ENCODE peak calls at places on chromosomes 6 and 20, in four cellular contexts. One of them, this sample, is unnamed.
A peak's percentile ranks its signal among the peaks of the same experiment; 100 is the strongest.

GRCh38 chr6:41896280-41896679 is 1.1 kb upstream of the USP49 start:
- DNase-seq in ovary: no peak
- DNase-seq in HCT116: no peak
- DNase-seq in stomach: no peak
- DNase-seq in this sample: no peak

GRCh38 chr20:23112595-23112994 is 26.5 kb upstream of the CD93 start:
- DNase-seq in ovary: no peak
- DNase-seq in HCT116: no peak
- DNase-seq in stomach: no peak
- DNase-seq in this sample: no peak

GRCh38 chr20:19745106-19745505 is 13.0 kb upstream of the RIN2 start:
- DNase-seq in ovary: no peak
- DNase-seq in HCT116: no peak
- DNase-seq in stomach: no peak
- DNase-seq in this sample: no peak

GRCh38 chr6:32439708-32440214 is at the start of gene HLA-DRA:
- DNase-seq in ovary: no peak
- DNase-seq in HCT116: peak; percentile 72
- DNase-seq in stomach: no peak
- DNase-seq in this sample: peak; percentile 50

GRCh38 chr20:14711681-14712080 is 374.3 kb upstream of the FLRT3 start:
- DNase-seq in ovary: no peak
- DNase-seq in HCT116: no peak
- DNase-seq in stomach: no peak
- DNase-seq in this sample: no peak

GRCh38 chr6:96499781-96500180 is 21.8 kb upstream of the UFL1 start:
- DNase-seq in ovary: no peak
- DNase-seq in HCT116: no peak
- DNase-seq in stomach: no peak
- DNase-seq in this sample: no peak

GRCh38 chr6:36491378-36491965 is 48.7 kb downstream of the KCTD20 start:
- DNase-seq in ovary: no peak
- DNase-seq in HCT116: no peak
- DNase-seq in stomach: no peak
- DNase-seq in this sample: no peak

GRCh38 chr6:89311853-89312531 is 3.1 kb downstream of the GABRR2 start:
- DNase-seq in ovary: peak; percentile 60
- DNase-seq in HCT116: no peak
- DNase-seq in stomach: peak; percentile 75
- DNase-seq in this sample: peak; percentile 48

GRCh38 chr20:56245761-56246160 is 2.8 kb upstream of the MC3R start:
- DNase-seq in ovary: no peak
- DNase-seq in HCT116: no peak
- DNase-seq in stomach: no peak
- DNase-seq in this sample: no peak

GRCh38 chr6:2209226-2209809 is 36.1 kb downstream of the GMDS start:
- DNase-seq in ovary: no peak
- DNase-seq in HCT116: peak; percentile 45
- DNase-seq in stomach: peak; percentile 70
- DNase-seq in this sample: no peak

GRCh38 chr20:16434087-16434664 is 139.1 kb downstream of the KIF16B start:
- DNase-seq in ovary: peak; percentile 43
- DNase-seq in HCT116: peak; percentile 45
- DNase-seq in stomach: peak; percentile 38
- DNase-seq in this sample: peak; percentile 32

GRCh38 chr6:2480267-2480966 is 235.0 kb upstream of the GMDS start:
- DNase-seq in ovary: no peak
- DNase-seq in HCT116: no peak
- DNase-seq in stomach: no peak
- DNase-seq in this sample: peak; percentile 18

GRCh38 chr6:8574311-8574710 is 139.0 kb upstream of the SLC35B3 start:
- DNase-seq in ovary: no peak
- DNase-seq in HCT116: no peak
- DNase-seq in stomach: no peak
- DNase-seq in this sample: no peak

GRCh38 chr6:159943101-159943632 is 25.7 kb upstream of the IGF2R start:
- DNase-seq in ovary: no peak
- DNase-seq in HCT116: no peak
- DNase-seq in stomach: no peak
- DNase-seq in this sample: peak; percentile 50

GRCh38 chr6:71082033-71082620 is 125.3 kb upstream of the B3GAT2 start:
- DNase-seq in ovary: no peak
- DNase-seq in HCT116: no peak
- DNase-seq in stomach: no peak
- DNase-seq in this sample: no peak

GRCh38 chr6:109791301-109791700 is 100.2 kb downstream of the FIG4 start:
- DNase-seq in ovary: no peak
- DNase-seq in HCT116: no peak
- DNase-seq in stomach: no peak
- DNase-seq in this sample: no peak

GRCh38 chr6:134065706-134066105 is 13.3 kb upstream of the SLC2A12 start:
- DNase-seq in ovary: no peak
- DNase-seq in HCT116: peak; percentile 32
- DNase-seq in stomach: no peak
- DNase-seq in this sample: no peak

GRCh38 chr20:21556398-21556797 is 42.5 kb upstream of the NKX2-2 start:
- DNase-seq in ovary: no peak
- DNase-seq in HCT116: no peak
- DNase-seq in stomach: no peak
- DNase-seq in this sample: no peak

GRCh38 chr20:21557246-21557982 is 43.5 kb upstream of the NKX2-2 start:
- DNase-seq in ovary: no peak
- DNase-seq in HCT116: no peak
- DNase-seq in stomach: no peak
- DNase-seq in this sample: no peak

GRCh38 chr20:21555470-21556120 is 41.7 kb upstream of the NKX2-2 start:
- DNase-seq in ovary: no peak
- DNase-seq in HCT116: no peak
- DNase-seq in stomach: no peak
- DNase-seq in this sample: no peak

GRCh38 chr20:21554985-21555384 is 41.1 kb upstream of the NKX2-2 start:
- DNase-seq in ovary: no peak
- DNase-seq in HCT116: no peak
- DNase-seq in stomach: no peak
- DNase-seq in this sample: no peak

GRCh38 chr20:21554376-21554890 is 40.6 kb upstream of the NKX2-2 start:
- DNase-seq in ovary: no peak
- DNase-seq in HCT116: no peak
- DNase-seq in stomach: no peak
- DNase-seq in this sample: no peak
- H3K27me3 ChIP-seq in ovary: no peaks in the 10 kb centered on the region
- H3K27me3 ChIP-seq in HCT116: peaks cover 48% of the 10 kb centered on the region
- H3K27me3 ChIP-seq in stomach: peaks cover 33% of the 10 kb centered on the region
- H3K27me3 ChIP-seq in this sample: peaks cover 3% of the 10 kb centered on the region

GRCh38 chr20:63363981-63364536 is 2.9 kb upstream of the CHRNA4 start:
- DNase-seq in ovary: no peak
- DNase-seq in HCT116: no peak
- DNase-seq in stomach: no peak
- DNase-seq in this sample: no peak

GRCh38 chr20:63364801-63365585 is 3.8 kb upstream of the CHRNA4 start:
- DNase-seq in ovary: no peak
- DNase-seq in HCT116: no peak
- DNase-seq in stomach: no peak
- DNase-seq in this sample: no peak

GRCh38 chr20:63361507-63362425 is 617 bp upstream of the CHRNA4 start:
- DNase-seq in ovary: no peak
- DNase-seq in HCT116: no peak
- DNase-seq in stomach: no peak
- DNase-seq in this sample: no peak

GRCh38 chr20:63362426-63363009 is 1.4 kb upstream of the CHRNA4 start:
- DNase-seq in ovary: no peak
- DNase-seq in HCT116: no peak
- DNase-seq in stomach: no peak
- DNase-seq in this sample: no peak

GRCh38 chr20:63363013-63363957 is 2.1 kb upstream of the CHRNA4 start:
- DNase-seq in ovary: no peak
- DNase-seq in HCT116: no peak
- DNase-seq in stomach: no peak
- DNase-seq in this sample: no peak
- H3K4me1 ChIP-seq in ovary: no peaks in the 10 kb centered on the region
- H3K4me1 ChIP-seq in HCT116: no peaks in the 10 kb centered on the region
- H3K4me1 ChIP-seq in stomach: peaks cover 9% of the 10 kb centered on the region
- H3K4me1 ChIP-seq in this sample: no peaks in the 10 kb centered on the region

DNA sequence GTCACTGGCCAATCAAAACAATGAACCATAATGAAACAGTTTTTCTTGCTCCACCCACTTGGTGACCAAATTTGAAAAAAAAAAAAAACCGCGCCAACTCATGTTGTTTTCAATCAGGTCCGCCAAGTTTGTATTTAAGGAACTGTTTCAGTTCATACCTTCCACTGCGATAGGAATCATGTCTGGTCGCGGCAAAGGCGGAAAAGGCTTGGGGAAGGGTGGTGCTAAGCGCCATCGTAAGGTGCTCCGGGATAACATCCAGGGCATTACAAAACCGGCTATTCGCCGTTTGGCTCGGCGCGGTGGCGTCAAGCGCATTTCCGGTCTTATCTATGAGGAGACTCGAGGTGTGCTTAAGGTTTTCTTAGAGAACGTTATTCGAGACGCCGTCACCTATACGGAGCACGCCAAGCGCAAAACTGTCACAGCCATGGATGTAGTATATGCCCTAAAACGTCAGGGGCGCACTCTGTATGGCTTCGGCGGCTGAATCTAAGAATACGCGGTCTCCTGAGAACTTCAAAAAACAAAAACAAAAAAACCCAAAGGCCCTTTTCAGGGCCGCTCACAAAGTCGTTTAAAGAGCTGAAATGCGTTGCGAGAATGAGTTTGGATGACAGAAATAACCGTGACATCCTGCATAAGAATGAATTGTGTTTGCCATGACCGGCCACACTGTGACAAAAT is 16.7 kb downstream of the HFE start:
- DNase-seq in ovary: peak; percentile 90
- DNase-seq in HCT116: peak; percentile 95
- DNase-seq in stomach: peak; percentile 89
- DNase-seq in this sample: peak; percentile 92
- TF ChIP-seq POLR2A in ovary: peak; percentile 94
- TF ChIP-seq POLR2A in HCT116: peak; percentile 99
- TF ChIP-seq POLR2A in stomach: no peak
- TF ChIP-seq POLR2A in this sample: peak; percentile 99

GRCh38 chr20:58008866-58009265 is 219.6 kb downstream of the ANKRD60 start:
- DNase-seq in ovary: peak; percentile 55
- DNase-seq in HCT116: no peak
- DNase-seq in stomach: no peak
- DNase-seq in this sample: no peak
- H3K27me3 ChIP-seq in ovary: no peaks in the 10 kb centered on the region
- H3K27me3 ChIP-seq in HCT116: peaks cover 25% of the 10 kb centered on the region
- H3K27me3 ChIP-seq in stomach: peaks cover 19% of the 10 kb centered on the region
- H3K27me3 ChIP-seq in this sample: no peaks in the 10 kb centered on the region

GRCh38 chr20:36672991-36673390 is 27.0 kb upstream of the SLA2 start:
- DNase-seq in ovary: no peak
- DNase-seq in HCT116: no peak
- DNase-seq in stomach: no peak
- DNase-seq in this sample: no peak
- H3K4me1 ChIP-seq in ovary: no peaks in the 10 kb centered on the region
- H3K4me1 ChIP-seq in HCT116: no peaks in the 10 kb centered on the region
- H3K4me1 ChIP-seq in stomach: no peaks in the 10 kb centered on the region
- H3K4me1 ChIP-seq in this sample: no peaks in the 10 kb centered on the region

GRCh38 chr6:108558372-108559096 is 2.2 kb upstream of the FOXO3 start:
- DNase-seq in ovary: peak; percentile 98
- DNase-seq in HCT116: peak; percentile 97
- DNase-seq in stomach: peak; percentile 99
- DNase-seq in this sample: peak; percentile 98
- TF ChIP-seq POLR2A in ovary: peak; percentile 76
- TF ChIP-seq POLR2A in HCT116: no peak
- TF ChIP-seq POLR2A in stomach: no peak
- TF ChIP-seq POLR2A in this sample: peak; percentile 74

This sample was measured in adrenal gland.